ENCODE peak calls at places on chromosomes 12 and 14, in seven cellular contexts. One of them, this sample, is unnamed.

GRCh38 chr12:29692237-29692636 is 91.5 kb downstream of the TMTC1 start:
- DNase-seq in IMR-90: no peak
- DNase-seq in PC-9: no peak
- DNase-seq in neuronal stem cell: no peak
- DNase-seq in tibial artery: no peak
- DNase-seq in SK-N-SH: no peak
- DNase-seq in WERI-Rb-1: no peak
- DNase-seq in this sample: no peak

GRCh38 chr14:89365071-89365801 is 51.8 kb downstream of the FOXN3 start:
- DNase-seq in IMR-90: peak; percentile 59
- DNase-seq in PC-9: no peak
- DNase-seq in neuronal stem cell: no peak
- DNase-seq in tibial artery: peak; percentile 33
- DNase-seq in SK-N-SH: no peak
- DNase-seq in WERI-Rb-1: no peak
- DNase-seq in this sample: no peak

GRCh38 chr14:79248131-79248530 is 963.2 kb downstream of the DIO2 start:
- DNase-seq in IMR-90: peak; percentile 1
- DNase-seq in PC-9: no peak
- DNase-seq in neuronal stem cell: no peak
- DNase-seq in tibial artery: no peak
- DNase-seq in SK-N-SH: no peak
- DNase-seq in WERI-Rb-1: no peak
- DNase-seq in this sample: no peak

GRCh38 chr12:49033611-49034286 is 15.2 kb upstream of the PRKAG1 start:
- DNase-seq in IMR-90: no peak
- DNase-seq in PC-9: no peak
- DNase-seq in neuronal stem cell: no peak
- DNase-seq in tibial artery: no peak
- DNase-seq in SK-N-SH: no peak
- DNase-seq in WERI-Rb-1: no peak
- DNase-seq in this sample: no peak

GRCh38 chr12:115109863-115110262 is 425.9 kb upstream of the TBX3 start:
- DNase-seq in IMR-90: no peak
- DNase-seq in PC-9: no peak
- DNase-seq in neuronal stem cell: no peak
- DNase-seq in tibial artery: no peak
- DNase-seq in SK-N-SH: no peak
- DNase-seq in WERI-Rb-1: no peak
- DNase-seq in this sample: no peak

GRCh38 chr12:47983541-47984115 is 20.2 kb downstream of the TMEM106C start:
- DNase-seq in IMR-90: no peak
- DNase-seq in PC-9: no peak
- DNase-seq in neuronal stem cell: no peak
- DNase-seq in tibial artery: no peak
- DNase-seq in SK-N-SH: no peak
- DNase-seq in WERI-Rb-1: no peak
- DNase-seq in this sample: no peak

GRCh38 chr12:113086249-113087164 is 30.0 kb downstream of the DTX1 start:
- DNase-seq in IMR-90: no peak
- DNase-seq in PC-9: no peak
- DNase-seq in neuronal stem cell: no peak
- DNase-seq in tibial artery: no peak
- DNase-seq in SK-N-SH: no peak
- DNase-seq in WERI-Rb-1: no peak
- DNase-seq in this sample: no peak

GRCh38 chr14:26377150-26377549 is 220.7 kb downstream of the NOVA1 start:
- DNase-seq in IMR-90: no peak
- DNase-seq in PC-9: no peak
- DNase-seq in neuronal stem cell: no peak
- DNase-seq in tibial artery: no peak
- DNase-seq in SK-N-SH: no peak
- DNase-seq in WERI-Rb-1: no peak
- DNase-seq in this sample: no peak

GRCh38 chr12:105764216-105764835 is 374.4 kb downstream of the NUAK1 start:
- DNase-seq in IMR-90: no peak
- DNase-seq in PC-9: no peak
- DNase-seq in neuronal stem cell: no peak
- DNase-seq in tibial artery: no peak
- DNase-seq in SK-N-SH: no peak
- DNase-seq in WERI-Rb-1: no peak
- DNase-seq in this sample: no peak

GRCh38 chr12:95173392-95174251 is 43.6 kb downstream of the FGD6 start:
- DNase-seq in IMR-90: peak; percentile 91
- DNase-seq in PC-9: peak; percentile 9
- DNase-seq in neuronal stem cell: no peak
- DNase-seq in tibial artery: no peak
- DNase-seq in SK-N-SH: peak; percentile 53
- DNase-seq in WERI-Rb-1: no peak
- DNase-seq in this sample: no peak

GRCh38 chr12:105451211-105451610 is 120.7 kb downstream of the C12orf75 start:
- DNase-seq in IMR-90: peak; percentile 82
- DNase-seq in PC-9: no peak
- DNase-seq in neuronal stem cell: no peak
- DNase-seq in tibial artery: peak; percentile 21
- DNase-seq in SK-N-SH: no peak
- DNase-seq in WERI-Rb-1: no peak
- DNase-seq in this sample: no peak

GRCh38 chr12:119791453-119791852 is 85.7 kb downstream of the CIT start:
- DNase-seq in IMR-90: no peak
- DNase-seq in PC-9: no peak
- DNase-seq in neuronal stem cell: no peak
- DNase-seq in tibial artery: no peak
- DNase-seq in SK-N-SH: no peak
- DNase-seq in WERI-Rb-1: no peak
- DNase-seq in this sample: no peak

GRCh38 chr12:95225645-95226212 is 8.1 kb downstream of the VEZT start:
- DNase-seq in IMR-90: no peak
- DNase-seq in PC-9: no peak
- DNase-seq in neuronal stem cell: no peak
- DNase-seq in tibial artery: no peak
- DNase-seq in SK-N-SH: no peak
- DNase-seq in WERI-Rb-1: no peak
- DNase-seq in this sample: no peak

GRCh38 chr14:35340616-35341453 is 48.7 kb downstream of the PSMA6 start:
- DNase-seq in IMR-90: no peak
- DNase-seq in PC-9: no peak
- DNase-seq in neuronal stem cell: no peak
- DNase-seq in tibial artery: no peak
- DNase-seq in SK-N-SH: peak; percentile 15
- DNase-seq in WERI-Rb-1: no peak
- DNase-seq in this sample: no peak
- H3K4me3 ChIP-seq in IMR-90: no peak overlapping the region
- H3K4me3 ChIP-seq in PC-9: no peak overlapping the region
- H3K4me3 ChIP-seq in neuronal stem cell: no peak overlapping the region
- H3K4me3 ChIP-seq in tibial artery: peak overlapping the region; percentile 48
- H3K4me3 ChIP-seq in SK-N-SH: no peak overlapping the region
- H3K4me3 ChIP-seq in WERI-Rb-1: no peak overlapping the region
- H3K4me3 ChIP-seq in this sample: no peak overlapping the region

GRCh38 chr12:23945249-23945648 is 4.2 kb downstream of the SOX5 start:
- DNase-seq in IMR-90: no peak
- DNase-seq in PC-9: no peak
- DNase-seq in neuronal stem cell: no peak
- DNase-seq in tibial artery: no peak
- DNase-seq in SK-N-SH: no peak
- DNase-seq in WERI-Rb-1: no peak
- DNase-seq in this sample: no peak
- H3K4me3 ChIP-seq in IMR-90: no peak overlapping the region
- H3K4me3 ChIP-seq in PC-9: no peak overlapping the region
- H3K4me3 ChIP-seq in neuronal stem cell: no peak overlapping the region
- H3K4me3 ChIP-seq in tibial artery: no peak overlapping the region
- H3K4me3 ChIP-seq in SK-N-SH: no peak overlapping the region
- H3K4me3 ChIP-seq in WERI-Rb-1: no peak overlapping the region
- H3K4me3 ChIP-seq in this sample: no peak overlapping the region

DNA sequence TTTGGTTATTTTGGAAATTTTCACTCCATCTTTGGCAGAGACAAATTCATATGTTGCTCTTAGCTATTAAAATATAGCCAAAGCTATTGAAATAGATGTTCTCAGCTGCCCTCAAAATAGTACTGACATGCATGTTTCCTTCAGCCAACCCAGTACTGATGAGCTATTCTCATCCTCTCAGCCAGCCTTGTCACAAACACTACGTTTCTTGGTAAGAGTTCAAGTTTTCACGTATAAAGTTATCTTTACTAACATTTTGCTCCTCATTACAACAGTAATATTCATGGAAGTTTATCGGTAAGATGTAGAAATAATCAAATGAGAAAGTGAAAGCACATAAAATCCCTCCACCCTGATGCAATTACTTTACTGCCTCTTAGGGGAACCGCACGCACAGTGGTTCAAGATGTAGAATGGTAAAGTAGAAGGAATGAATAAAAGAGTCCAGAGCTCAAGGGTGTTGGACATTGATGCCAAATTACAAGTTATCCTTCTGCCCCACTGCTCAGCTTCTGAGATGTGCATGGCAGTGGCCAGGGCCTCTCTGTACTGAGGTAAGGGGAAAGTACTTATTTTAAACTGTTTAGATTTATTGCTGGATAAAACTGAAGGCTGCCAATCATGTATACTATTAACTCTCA is 20.7 kb downstream of the GCH1 start:
- DNase-seq in IMR-90: peak; percentile 35
- DNase-seq in PC-9: no peak
- DNase-seq in neuronal stem cell: no peak
- DNase-seq in tibial artery: no peak
- DNase-seq in SK-N-SH: no peak
- DNase-seq in WERI-Rb-1: no peak
- DNase-seq in this sample: no peak
- H3K4me3 ChIP-seq in IMR-90: peak overlapping the region; percentile 48
- H3K4me3 ChIP-seq in PC-9: no peak overlapping the region
- H3K4me3 ChIP-seq in neuronal stem cell: no peak overlapping the region
- H3K4me3 ChIP-seq in tibial artery: peak overlapping the region; percentile 47
- H3K4me3 ChIP-seq in SK-N-SH: peak overlapping the region; percentile 19
- H3K4me3 ChIP-seq in WERI-Rb-1: no peak overlapping the region
- H3K4me3 ChIP-seq in this sample: peak overlapping the region; percentile 35

GRCh38 chr14:94412671-94413638 is 24.6 kb upstream of the SERPINA1 start:
- DNase-seq in IMR-90: no peak
- DNase-seq in PC-9: no peak
- DNase-seq in neuronal stem cell: no peak
- DNase-seq in tibial artery: no peak
- DNase-seq in SK-N-SH: no peak
- DNase-seq in WERI-Rb-1: peak; percentile 22
- DNase-seq in this sample: no peak

GRCh38 chr14:94407906-94408305 is 19.5 kb upstream of the SERPINA1 start:
- DNase-seq in IMR-90: no peak
- DNase-seq in PC-9: no peak
- DNase-seq in neuronal stem cell: no peak
- DNase-seq in tibial artery: no peak
- DNase-seq in SK-N-SH: no peak
- DNase-seq in WERI-Rb-1: no peak
- DNase-seq in this sample: no peak

GRCh38 chr14:94408546-94409095 is 20.2 kb upstream of the SERPINA1 start:
- DNase-seq in IMR-90: no peak
- DNase-seq in PC-9: no peak
- DNase-seq in neuronal stem cell: no peak
- DNase-seq in tibial artery: no peak
- DNase-seq in SK-N-SH: no peak
- DNase-seq in WERI-Rb-1: no peak
- DNase-seq in this sample: no peak

GRCh38 chr14:94406910-94407309 is 18.5 kb upstream of the SERPINA1 start:
- DNase-seq in IMR-90: no peak
- DNase-seq in PC-9: no peak
- DNase-seq in neuronal stem cell: no peak
- DNase-seq in tibial artery: no peak
- DNase-seq in SK-N-SH: no peak
- DNase-seq in WERI-Rb-1: no peak
- DNase-seq in this sample: no peak

DNA sequence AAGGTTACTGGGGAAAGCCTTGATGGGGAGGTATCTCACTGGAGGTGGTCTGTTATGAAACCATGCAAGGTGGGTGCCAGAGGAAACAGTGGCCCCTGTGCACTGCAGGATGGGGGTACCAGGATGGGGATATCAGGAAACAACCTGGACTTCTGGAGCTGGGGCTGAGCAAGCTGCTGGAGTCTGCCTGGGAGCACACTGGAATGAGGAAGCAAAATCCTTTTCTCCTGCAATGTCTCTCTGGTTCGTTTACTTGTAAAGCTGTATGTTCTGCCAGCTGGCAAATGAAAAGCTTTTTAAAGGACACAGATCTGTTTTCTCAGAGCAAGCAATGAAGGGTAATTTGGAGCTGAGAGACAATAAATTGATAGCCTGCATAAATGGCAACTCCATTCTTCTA is 23.2 kb upstream of the SERPINA1 start:
- DNase-seq in IMR-90: no peak
- DNase-seq in PC-9: no peak
- DNase-seq in neuronal stem cell: no peak
- DNase-seq in tibial artery: no peak
- DNase-seq in SK-N-SH: no peak
- DNase-seq in WERI-Rb-1: no peak
- DNase-seq in this sample: no peak
- H3K4me3 ChIP-seq in IMR-90: no peak overlapping the region
- H3K4me3 ChIP-seq in PC-9: no peak overlapping the region
- H3K4me3 ChIP-seq in neuronal stem cell: no peak overlapping the region
- H3K4me3 ChIP-seq in tibial artery: no peak overlapping the region
- H3K4me3 ChIP-seq in SK-N-SH: no peak overlapping the region
- H3K4me3 ChIP-seq in WERI-Rb-1: no peak overlapping the region
- H3K4me3 ChIP-seq in this sample: no peak overlapping the region

DNA sequence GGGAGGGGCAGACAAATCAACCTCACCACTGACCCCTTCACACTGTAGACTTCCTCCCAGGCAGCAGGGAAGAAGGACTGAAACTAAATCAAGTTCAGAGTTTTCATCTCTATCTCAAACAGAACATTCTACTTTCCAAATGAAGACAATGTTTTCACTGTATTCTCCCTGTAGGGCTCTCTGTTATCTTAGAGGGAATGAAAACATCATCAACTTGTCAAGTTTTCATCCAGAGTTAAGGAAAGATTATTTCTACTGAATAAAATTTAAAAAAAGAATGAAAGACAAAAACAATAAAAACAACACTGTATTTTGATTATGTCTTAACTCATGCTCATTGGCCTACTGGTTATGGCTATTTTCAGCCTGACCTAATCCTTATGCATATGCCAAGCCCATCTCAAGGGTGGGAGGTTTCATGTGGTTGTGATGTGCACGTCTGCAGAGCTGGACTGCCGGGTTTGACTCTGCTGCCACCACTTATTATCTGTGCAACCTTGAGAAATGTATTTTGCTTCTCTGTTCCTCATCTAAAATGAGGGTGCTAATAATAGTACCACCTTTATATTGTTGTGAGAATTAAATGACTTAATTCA is 152.0 kb upstream of the AVPR1A start:
- DNase-seq in IMR-90: no peak
- DNase-seq in PC-9: no peak
- DNase-seq in neuronal stem cell: no peak
- DNase-seq in tibial artery: no peak
- DNase-seq in SK-N-SH: no peak
- DNase-seq in WERI-Rb-1: no peak
- DNase-seq in this sample: no peak
- H3K4me3 ChIP-seq in IMR-90: no peak overlapping the region
- H3K4me3 ChIP-seq in PC-9: no peak overlapping the region
- H3K4me3 ChIP-seq in neuronal stem cell: no peak overlapping the region
- H3K4me3 ChIP-seq in tibial artery: no peak overlapping the region
- H3K4me3 ChIP-seq in SK-N-SH: no peak overlapping the region
- H3K4me3 ChIP-seq in WERI-Rb-1: no peak overlapping the region
- H3K4me3 ChIP-seq in this sample: no peak overlapping the region